ENCODE peak calls at places on chromosome 1, in seven cellular contexts. E, L, R, J, W, Y and N are unnamed samples.

GRCh38 chr1:100626397-100626796 is 88.5 kb downstream of the GPR88 start:
- DNase-seq in E (no peak), L (no peak), R (no peak), J (no peak), W (peak; percentile 17), Y (no peak), N (no peak)

GRCh38 chr1:214377886-214378285 is 96.9 kb downstream of the SMYD2 start:
- DNase-seq in E (no peak), L (no peak), R (no peak), J (no peak), W (peak; percentile 80), Y (no peak), N (no peak)

GRCh38 chr1:10509823-10510509 is 35.2 kb downstream of the PEX14 start:
- DNase-seq in E (no peak), L (no peak), R (no peak), J (no peak), W (no peak), Y (peak; percentile 21), N (no peak)

GRCh38 chr1:162056043-162056442 is 13.4 kb upstream of the NOS1AP start:
- DNase-seq in E (peak; percentile 70), L (peak; percentile 51), R (peak; percentile 56), J (no peak), W (peak; percentile 67), Y (peak; percentile 74), N (no peak)

GRCh38 chr1:171841931-171842723 is 829 bp downstream of the DNM3 start:
- DNase-seq in E (no peak), L (peak; percentile 27), R (no peak), J (no peak), W (no peak), Y (peak; percentile 29), N (no peak)

GRCh38 chr1:114152211-114153050 is 1.2 kb downstream of the SYT6 start:
- DNase-seq in E (no peak), L (peak; percentile 70), R (peak; percentile 72), J (no peak), W (peak; percentile 24), Y (peak; percentile 21), N (no peak)

GRCh38 chr1:156104861-156105546 is 9.5 kb upstream of the LMNA start:
- DNase-seq in E (no peak), L (peak; percentile 45), R (no peak), J (no peak), W (peak; percentile 49), Y (no peak), N (no peak)

GRCh38 chr1:180953291-180953747 is 40.6 kb downstream of the KIAA1614 start:
- DNase-seq in E (no peak), L (no peak), R (peak; percentile 79), J (no peak), W (no peak), Y (peak; percentile 81), N (no peak)

GRCh38 chr1:184954232-184954995 is 19.9 kb downstream of the NIBAN1 start:
- DNase-seq in E (no peak), L (no peak), R (no peak), J (no peak), W (no peak), Y (no peak), N (no peak)

GRCh38 chr1:225329041-225329440 is 98.8 kb downstream of the LBR start:
- DNase-seq in E (no peak), L (no peak), R (no peak), J (no peak), W (no peak), Y (no peak), N (no peak)

GRCh38 chr1:109759513-109760334 is 4.0 kb downstream of the EPS8L3 start:
- DNase-seq in E (no peak), L (no peak), R (no peak), J (no peak), W (no peak), Y (no peak), N (no peak)

GRCh38 chr1:3910769-3911520 is 10.9 kb upstream of the C1orf174 start:
- DNase-seq in E (no peak), L (peak; percentile 77), R (peak; percentile 82), J (peak; percentile 24), W (peak; percentile 37), Y (no peak), N (no peak)